ENCODE peak calls at places on chromosome 11, in four cellular contexts. O is mesothelial cell of epicardium; D is AG09309; B is activated T-helper 1 cell treated with anti-CD3 and anti-CD28 coated beads, Interleukin-12 subunit alpha, Interleukin-12 subunit beta, Interleukin-2, Interleukin-4 antibody, amounts not matched to agents 30 ng/mL and 10 ng/mL and 1 ng/mL, durations not matched to agents 14 hours and 24 hours and 36 hours. V is an unnamed sample.

GRCh38 chr11:130553306-130553705 is 104.9 kb downstream of the ADAMTS15 start:
- DNase-seq in O (no peak), B (no peak), D (peak), V (no peak)

GRCh38 chr11:74019860-74020259 is 11.0 kb upstream of the UCP3 start:
- DNase-seq in B (no peak), O (no peak), D (no peak), V (no peak)

GRCh38 chr11:843818-844692 is 1.4 kb downstream of the TSPAN4 start:
- DNase-seq in D (peak), B (no peak), O (no peak), V (no peak)

GRCh38 chr11:69918938-69919650 is 99.9 kb upstream of the FGF3 start:
- DNase-seq in O (peak), B (peak), D (no peak), V (peak)

GRCh38 chr11:86418929-86419328 is 44.2 kb downstream of the CCDC81 start:
- DNase-seq in B (no peak), O (no peak), D (no peak), V (no peak)

GRCh38 chr11:44451706-44452105 is 113.8 kb upstream of the CD82 start:
- DNase-seq in D (no peak), O (no peak), B (no peak), V (no peak)

GRCh38 chr11:131165036-131165435 is 205.4 kb upstream of the NTM start:
- DNase-seq in D (no peak), B (no peak), O (no peak), V (no peak)

GRCh38 chr11:88779551-88779950 is 286.2 kb downstream of the GRM5 start:
- DNase-seq in B (no peak), O (no peak), D (peak), V (no peak)

GRCh38 chr11:100072131-100072530 is 615.0 kb upstream of the ARHGAP42 start:
- DNase-seq in B (no peak), O (no peak), D (no peak), V (no peak)

GRCh38 chr11:64469288-64469687 is 110.3 kb downstream of the RPS6KA4 start:
- DNase-seq in O (no peak), D (no peak), B (no peak), V (no peak)

GRCh38 chr11:119699227-119699626 is 29.8 kb downstream of the NECTIN1 start:
- DNase-seq in O (no peak), B (no peak), D (no peak), V (no peak)

GRCh38 chr11:113404859-113405430 is 17.4 kb downstream of the ANKK1 start:
- DNase-seq in O (no peak), D (no peak), B (no peak), V (no peak)

GRCh38 chr11:20873054-20873453 is 203.7 kb downstream of the NELL1 start:
- DNase-seq in D (no peak), O (no peak), B (no peak), V (peak)

GRCh38 chr11:85772700-85773099 is 38.2 kb downstream of the SYTL2 start:
- DNase-seq in B (no peak), D (no peak), O (no peak), V (no peak)

GRCh38 chr11:74672956-74673895 is 58.0 kb downstream of the CHRDL2 start:
- DNase-seq in O (no peak), B (no peak), D (peak), V (no peak)

GRCh38 chr11:90449643-90450042 is 226.8 kb upstream of the CHORDC1 start:
- DNase-seq in D (no peak), O (no peak), B (no peak), V (no peak)

GRCh38 chr11:3106736-3107524 is 49.7 kb upstream of the CARS1 start:
- DNase-seq in D (no peak), O (no peak), B (no peak), V (no peak)

GRCh38 chr11:12461516-12461915 is 84.1 kb downstream of the PARVA start:
- DNase-seq in B (no peak), O (no peak), D (no peak), V (peak)

GRCh38 chr11:78647266-78647915 is 72.7 kb upstream of the NARS2 start:
- DNase-seq in D (no peak), O (no peak), B (no peak), V (no peak)

GRCh38 chr11:77602385-77603105 is 12.8 kb downstream of the AQP11 start:
- DNase-seq in D (peak), B (no peak), O (no peak), V (no peak)

GRCh38 chr11:75878968-75879367 is 64.0 kb downstream of the UVRAG start:
- DNase-seq in B (no peak), D (no peak), O (no peak), V (no peak)

GRCh38 chr11:44561275-44561781 is 4.1 kb upstream of the CD82 start:
- DNase-seq in D (no peak), O (no peak), B (no peak), V (no peak)

GRCh38 chr11:46391578-46392420 is at the start of gene CHRM4:
- DNase-seq in D (no peak), O (no peak), B (peak), V (peak)

GRCh38 chr11:67545280-67545679 is 22.0 kb upstream of the CABP2 start:
- DNase-seq in B (no peak), D (no peak), O (no peak), V (peak)

GRCh38 chr11:33347490-33348125 is 90.4 kb downstream of the HIPK3 start:
- DNase-seq in O (no peak), B (no peak), D (no peak), V (peak)

GRCh38 chr11:44574620-44575287 is 9.3 kb downstream of the CD82 start:
- DNase-seq in O (no peak), B (peak), D (peak), V (no peak)

GRCh38 chr11:126417463-126417862 is 62.0 kb downstream of the ST3GAL4 start:
- DNase-seq in O (no peak), B (no peak), D (no peak), V (no peak)

GRCh38 chr11:15941206-15941770 is 415.1 kb downstream of the SOX6 start:
- DNase-seq in O (no peak), B (peak), D (no peak), V (no peak)

GRCh38 chr11:111939836-111940604 is 2.9 kb downstream of the DIXDC1 start:
- DNase-seq in D (no peak), B (no peak), O (no peak), V (no peak)

GRCh38 chr11:108516125-108516524 is 17.9 kb upstream of the POGLUT3 start:
- DNase-seq in D (no peak), O (no peak), B (no peak), V (no peak)

GRCh38 chr11:66032962-66033735 is 6.9 kb upstream of the CATSPER1 start:
- DNase-seq in O (no peak), D (no peak), B (no peak), V (no peak)

GRCh38 chr11:44607324-44607962 is 42.0 kb downstream of the CD82 start:
- DNase-seq in B (no peak), O (no peak), D (peak), V (no peak)

GRCh38 chr11:118625976-118626375 is 18.6 kb downstream of the PHLDB1 start:
- DNase-seq in O (no peak), D (no peak), B (no peak), V (no peak)

V was measured in HEK293T.